ENCODE peak calls at places on chromosomes 2 and 18, in four cellular contexts. W is activated T-helper 1 cell treated with Interleukin-2 at 50 U/mL for 16 hours, X is H54, C is NCI-H2081 treated with DMSO at 0.1 percent for 48 hours. Y is an unnamed sample.

GRCh38 chr2:4678937-4679336 is 975.6 kb downstream of the DCDC2C start:
- DNase-seq in W (no peak), X (no peak), C (no peak), Y (peak)

GRCh38 chr2:238784671-238785527 is 63.0 kb upstream of the TWIST2 start:
- DNase-seq in W (peak), X (peak), C (no peak), Y (peak)

GRCh38 chr2:25295654-25296053 is 46.1 kb downstream of the DNMT3A start:
- DNase-seq in W (no peak), X (no peak), C (no peak), Y (no peak)

GRCh38 chr2:72982219-72982618 is 64.9 kb downstream of the EMX1 start:
- DNase-seq in W (no peak), X (no peak), C (no peak), Y (no peak)

GRCh38 chr2:38192976-38193375 is 117.0 kb upstream of the CYP1B1 start:
- DNase-seq in W (no peak), X (no peak), C (no peak), Y (no peak)

GRCh38 chr2:169798397-169798717 is 314 bp upstream of the SSB start:
- DNase-seq in W (no peak), X (no peak), C (no peak), Y (no peak)

GRCh38 chr2:190947711-190948251 is 66.2 kb downstream of the STAT1 start:
- DNase-seq in W (no peak), X (no peak), C (no peak), Y (peak)

GRCh38 chr2:176418768-176419167 is 149.5 kb downstream of the MTX2 start:
- DNase-seq in W (no peak), X (no peak), C (no peak), Y (no peak)

GRCh38 chr18:36993068-36993467 is 164.1 kb downstream of the KIAA1328 start:
- DNase-seq in W (no peak), X (no peak), C (no peak), Y (no peak)

GRCh38 chr2:187842978-187843847 is 289.0 kb upstream of the TFPI start:
- DNase-seq in W (no peak), X (no peak), C (peak), Y (peak)

GRCh38 chr2:241967745-241968144 is 98.2 kb downstream of the RTP5 start:
- DNase-seq in W (no peak), X (no peak), C (no peak), Y (no peak)

Y was measured in Daoy.